ENCODE peak calls at places on chromosomes 4 and X, in seven cellular contexts. M is A549, L is K562, G is HepG2, E is HCT116, H is Panc1, A is SK-N-SH. N is an unnamed sample.
A peak's percentile ranks its signal among the peaks of the same experiment; 100 is the strongest.

GRCh38 chr4:130559268-130559667 is 1463.3 kb downstream of the C4orf33 start:
- DNase-seq in G (no peak), E (no peak), M (no peak), A (no peak), H (no peak), L (no peak), N (no peak)

GRCh38 chrX:16666541-16666940 is 16.6 kb downstream of the S100G start:
- DNase-seq in A (no peak), G (no peak), L (no peak), M (no peak), H (no peak), E (no peak), N (no peak)

GRCh38 chrX:130625381-130625780 is 223.6 kb downstream of the RBMX2 start:
- DNase-seq in A (no peak), M (no peak), E (no peak), H (no peak), G (no peak), L (no peak), N (no peak)

GRCh38 chrX:2928127-2928582 is 984 bp downstream of the ARSD start:
- DNase-seq in G (peak; percentile 55), M (no peak), E (no peak), A (peak; percentile 80), H (no peak), L (no peak), N (peak; percentile 82)

GRCh38 chr4:101067383-101067782 is 279.9 kb downstream of the PPP3CA start:
- DNase-seq in M (no peak), G (no peak), H (no peak), L (no peak), A (no peak), E (no peak), N (no peak)

GRCh38 chr4:125483278-125483677 is 168.5 kb downstream of the FAT4 start:
- DNase-seq in M (no peak), A (no peak), L (no peak), H (no peak), G (no peak), E (no peak), N (no peak)

GRCh38 chrX:132193872-132194574 is 25.2 kb downstream of the RAP2C start:
- DNase-seq in A (no peak), E (no peak), L (no peak), M (no peak), H (no peak), G (no peak), N (no peak)

GRCh38 chrX:71619193-71619592 is 882 bp upstream of the CXCR3 start:
- DNase-seq in E (no peak), M (no peak), G (no peak), L (no peak), A (no peak), H (no peak), N (no peak)

GRCh38 chr4:113365377-113365776 is 315.9 kb downstream of the ANK2 start:
- DNase-seq in E (no peak), A (no peak), G (no peak), M (no peak), L (no peak), H (no peak), N (no peak)

GRCh38 chr4:14168919-14169318 is 541.4 kb upstream of the BOD1L1 start:
- DNase-seq in E (no peak), L (no peak), A (peak; percentile 23), H (peak; percentile 85), G (no peak), M (peak; percentile 56), N (no peak)

GRCh38 chr4:73070072-73070385 is 513 bp upstream of the COX18 start:
- DNase-seq in L (no peak), A (no peak), G (no peak), E (no peak), M (no peak), H (no peak), N (peak; percentile 49)

GRCh38 chr4:40682298-40683101 is 52.8 kb upstream of the RBM47 start:
- DNase-seq in A (no peak), E (no peak), H (no peak), L (no peak), G (no peak), M (no peak), N (no peak)

GRCh38 chrX:42519666-42520231 is 258.2 kb downstream of the PPP1R2C start:
- DNase-seq in L (peak; percentile 3), G (no peak), M (peak; percentile 1), E (no peak), A (no peak), H (no peak), N (no peak)

GRCh38 chr4:91436556-91436955 is 867.2 kb upstream of the GRID2 start:
- DNase-seq in H (no peak), A (no peak), M (no peak), G (no peak), E (no peak), L (no peak), N (no peak)

GRCh38 chrX:119359618-119360382 is 39.3 kb upstream of the SLC25A43 start:
- DNase-seq in L (no peak), M (no peak), E (no peak), G (no peak), A (no peak), H (no peak), N (no peak)

GRCh38 chr4:120304801-120305200 is 238.2 kb upstream of the MAD2L1 start:
- DNase-seq in L (no peak), H (no peak), M (no peak), A (no peak), E (no peak), G (no peak), N (no peak)

GRCh38 chr4:13561673-13562072 is 17.4 kb upstream of the NKX3-2 start:
- DNase-seq in M (no peak), E (no peak), G (peak; percentile 10), A (no peak), L (no peak), H (no peak), N (no peak)

GRCh38 chrX:39629001-39629400 is 468.8 kb downstream of the BCOR start:
- DNase-seq in H (no peak), G (no peak), M (no peak), L (no peak), A (no peak), E (no peak), N (no peak)

GRCh38 chr4:79917246-79917645 is 155.8 kb downstream of the ANTXR2 start:
- DNase-seq in H (peak; percentile 22), M (peak; percentile 42), G (peak; percentile 43), E (peak; percentile 42), A (no peak), L (peak; percentile 41), N (peak; percentile 85)

GRCh38 chr4:87058272-87059073 is 123.7 kb downstream of the AFF1 start:
- DNase-seq in A (no peak), E (peak; percentile 29), G (no peak), H (peak; percentile 8), M (peak; percentile 10), L (peak; percentile 49), N (peak; percentile 47)
- TF ChIP-seq REST in A (no peak), E (no peak), G (no peak), H (no peak), M (no peak), L (no peak), N (no peak)

GRCh38 chr4:182729527-182729926 is 187.7 kb downstream of the DCTD start:
- DNase-seq in M (no peak), G (no peak), H (no peak), A (peak; percentile 64), L (no peak), E (no peak), N (no peak)

GRCh38 chr4:182724414-182724813 is 192.8 kb downstream of the DCTD start:
- DNase-seq in M (no peak), G (no peak), A (peak; percentile 56), H (no peak), E (no peak), L (no peak), N (no peak)
- TF ChIP-seq REST in M (no peak), G (no peak), A (no peak), H (no peak), E (no peak), L (no peak), N (no peak)

GRCh38 chr4:26647523-26648224 is 63.8 kb downstream of the TBC1D19 start:
- DNase-seq in G (no peak), A (no peak), M (no peak), E (no peak), L (no peak), H (no peak), N (peak; percentile 37)

GRCh38 chr4:26648260-26648659 is 64.4 kb downstream of the TBC1D19 start:
- DNase-seq in G (no peak), L (no peak), A (no peak), E (no peak), H (no peak), M (no peak), N (peak; percentile 44)
- TF ChIP-seq REST in G (no peak), L (no peak), A (no peak), E (no peak), H (no peak), M (no peak), N (no peak)

GRCh38 chr4:106810122-106810521 is 226.0 kb downstream of the DKK2 start:
- DNase-seq in M (no peak), G (no peak), E (no peak), L (no peak), H (no peak), A (no peak), N (no peak)

GRCh38 chr4:106806158-106806797 is 229.8 kb downstream of the DKK2 start:
- DNase-seq in H (no peak), E (no peak), A (no peak), M (no peak), L (no peak), G (no peak), N (no peak)

GRCh38 chr4:106803107-106803506 is 233.0 kb downstream of the DKK2 start:
- DNase-seq in A (no peak), L (no peak), E (no peak), G (no peak), H (no peak), M (no peak), N (no peak)

DNA sequence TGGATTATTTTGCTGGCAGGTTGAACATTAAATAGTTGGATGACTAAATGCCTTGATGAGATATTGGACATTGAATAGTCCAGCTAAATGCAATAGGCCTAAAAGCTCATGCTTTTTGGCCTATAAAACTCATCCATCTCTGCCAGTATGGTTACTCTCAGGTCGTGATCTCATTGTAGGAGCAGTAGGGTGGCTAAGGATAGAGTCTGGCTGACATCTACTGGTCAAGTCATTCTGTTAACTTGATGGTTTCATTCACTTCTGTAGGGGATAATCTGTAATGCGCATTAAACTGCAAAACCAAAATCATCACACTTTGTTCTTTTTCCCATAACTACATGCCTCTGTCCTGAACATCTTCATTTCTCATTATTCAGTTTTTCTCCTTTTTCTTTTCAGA is 227.0 kb downstream of the DKK2 start:
- DNase-seq in L (no peak), H (no peak), E (peak; percentile 26), A (peak; percentile 4), M (peak; percentile 20), G (peak; percentile 19), N (peak; percentile 35)
- TF ChIP-seq REST in L (no peak), H (no peak), E (no peak), A (no peak), M (no peak), G (no peak), N (no peak)

GRCh38 chrX:24215282-24215681 is 65.8 kb downstream of the ZFX start:
- DNase-seq in A (no peak), E (no peak), G (no peak), M (no peak), H (no peak), L (no peak), N (no peak)
- TF ChIP-seq REST in A (no peak), E (no peak), G (no peak), M (no peak), H (no peak), L (no peak), N (no peak)

N was measured in GM23338.